ENCODE peak calls at places on chromosomes 4 and X, in six cellular contexts. M, F, A, Q, U and O are unnamed samples.
A peak's percentile ranks its signal among the peaks of the same experiment; 100 is the strongest.

GRCh38 chr4:151359576-151359975 is 34.2 kb upstream of the SH3D19 start:
- DNase-seq in M (no peak), F (no peak), A (no peak), Q (no peak), U (no peak), O (no peak)

GRCh38 chrX:44997888-44998287 is 124.9 kb downstream of the KDM6A start:
- DNase-seq in M (peak; percentile 38), F (no peak), A (peak; percentile 24), Q (no peak), U (no peak), O (no peak)

GRCh38 chrX:132206259-132206658 is 13.0 kb downstream of the RAP2C start:
- DNase-seq in M (no peak), F (no peak), A (no peak), Q (no peak), U (no peak), O (no peak)

GRCh38 chr4:181908168-181908567 is 335.0 kb upstream of the TENM3 start:
- DNase-seq in M (no peak), F (no peak), A (no peak), Q (no peak), U (no peak), O (no peak)

GRCh38 chr4:83093060-83093640 is 21.4 kb downstream of the PLAC8 start:
- DNase-seq in M (no peak), F (no peak), A (no peak), Q (no peak), U (no peak), O (no peak)

GRCh38 chr4:7472443-7473013 is 37.8 kb upstream of the PSAPL1 start:
- DNase-seq in M (no peak), F (no peak), A (no peak), Q (no peak), U (no peak), O (no peak)

GRCh38 chr4:69910016-69910782 is 20.7 kb upstream of the CSN1S1 start:
- DNase-seq in M (peak; percentile 17), F (no peak), A (no peak), Q (no peak), U (no peak), O (no peak)

GRCh38 chrX:313546-313945 is 5.0 kb downstream of the GTPBP6 start:
- DNase-seq in M (no peak), F (no peak), A (no peak), Q (no peak), U (no peak), O (no peak)

GRCh38 chrX:66676413-66676812 is 37.5 kb upstream of the EDA2R start:
- DNase-seq in M (no peak), F (no peak), A (no peak), Q (no peak), U (no peak), O (no peak)

GRCh38 chr4:24980064-24980690 is 50.6 kb downstream of the LGI2 start:
- DNase-seq in M (peak; percentile 19), F (peak; percentile 33), A (peak; percentile 26), Q (peak; percentile 70), U (peak; percentile 67), O (peak; percentile 39)

GRCh38 chrX:143121471-143121870 is 95.7 kb downstream of the SPANXN4 start:
- DNase-seq in M (no peak), F (no peak), A (no peak), Q (no peak), U (no peak), O (no peak)

GRCh38 chr4:176902710-176903323 is 110.1 kb upstream of the VEGFC start:
- DNase-seq in M (peak; percentile 53), F (no peak), A (no peak), Q (no peak), U (no peak), O (no peak)

DNA sequence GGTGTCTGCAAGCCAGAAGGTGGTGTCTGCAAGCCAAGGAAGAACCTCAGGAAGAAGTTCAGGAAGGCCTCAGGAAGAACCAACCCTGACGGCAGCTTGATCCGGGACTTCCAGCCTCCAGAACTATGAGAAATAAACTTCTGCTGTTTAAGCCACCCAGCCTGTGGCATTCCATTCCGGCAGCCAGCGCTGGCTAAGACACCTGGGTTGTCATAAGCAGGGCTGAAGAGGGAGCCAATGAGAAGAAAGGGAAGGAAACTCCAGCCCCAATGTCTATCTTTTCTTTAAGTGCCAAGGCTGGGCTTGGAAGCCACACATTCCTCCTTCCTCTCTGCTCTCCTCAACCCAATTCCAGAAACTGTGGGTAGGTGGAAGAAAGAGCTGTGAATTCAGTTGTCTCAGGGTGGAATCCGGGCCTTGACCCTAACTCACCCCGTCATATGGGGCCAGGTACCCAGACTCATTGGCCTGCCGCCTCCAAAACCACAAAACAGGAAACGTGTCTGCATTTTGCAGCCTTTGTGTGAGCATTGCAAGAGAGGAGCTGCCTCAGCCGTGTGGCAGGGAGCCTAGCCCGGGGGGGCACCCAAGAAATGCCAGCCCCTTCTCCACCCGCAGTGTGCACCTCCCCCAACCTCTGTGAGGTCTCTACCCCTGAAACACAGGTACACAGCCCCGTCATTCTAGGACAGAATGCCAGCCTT is 26.8 kb downstream of the CRMP1 start:
- DNase-seq in M (no peak), F (no peak), A (no peak), Q (no peak), U (no peak), O (no peak)
- TF ChIP-seq TAF1 in M (no peak), F (no peak), A (no peak), Q (no peak), U (no peak), O (no peak)

DNA sequence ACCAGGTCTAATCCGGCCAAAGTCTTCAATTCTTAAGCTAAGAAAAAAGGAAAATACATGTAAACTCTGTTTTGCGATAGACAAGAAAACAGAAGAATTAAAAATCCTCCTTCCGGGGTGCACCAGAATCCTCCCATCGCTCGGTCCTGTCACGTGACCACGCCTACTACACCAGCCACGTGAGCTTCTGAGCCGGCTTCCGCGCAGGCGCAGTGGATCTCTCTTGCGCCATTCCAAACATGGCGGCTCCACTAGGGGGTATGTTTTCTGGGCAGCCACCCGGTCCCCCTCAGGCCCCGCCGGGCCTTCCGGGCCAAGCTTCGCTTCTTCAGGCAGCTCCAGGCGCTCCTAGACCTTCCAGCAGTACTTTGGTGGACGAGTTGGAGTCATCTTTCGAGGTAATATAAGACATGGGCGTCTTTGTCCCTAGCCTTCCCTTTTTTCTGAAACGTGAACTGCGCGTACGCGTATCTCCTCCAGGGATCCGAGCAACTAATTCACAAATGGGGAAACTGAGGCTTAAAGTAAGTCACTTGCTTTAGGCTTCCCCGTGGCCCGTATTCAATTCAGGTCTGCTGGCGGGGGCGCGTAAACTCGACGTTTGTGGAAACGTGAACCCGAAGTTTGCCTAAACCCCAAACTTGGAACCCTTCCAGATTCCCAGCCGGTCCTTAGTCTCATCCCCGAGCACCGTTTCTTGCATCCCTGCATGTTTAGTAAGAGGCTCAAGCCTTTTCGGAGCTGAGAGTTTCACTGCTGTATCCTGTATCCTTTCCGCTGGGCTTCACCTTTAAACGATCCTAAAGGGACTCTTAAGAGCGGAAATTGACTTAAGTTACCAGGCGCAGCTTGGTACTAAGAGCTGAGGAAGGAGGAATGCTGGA is at the start of gene MED28:
- DNase-seq in M (peak; percentile 68), F (peak; percentile 93), A (peak; percentile 95), Q (peak; percentile 97), U (peak; percentile 93), O (peak; percentile 89)
- TF ChIP-seq POLR2A in M (peak; percentile 91), F (peak; percentile 84), A (peak; percentile 94), Q (peak; percentile 96), U (peak; percentile 90), O (peak; percentile 94)

GRCh38 chrX:101685923-101686322 is 26.3 kb upstream of the ARMCX2 start:
- DNase-seq in M (no peak), F (no peak), A (no peak), Q (no peak), U (no peak), O (no peak)

GRCh38 chrX:101677028-101677427 is 17.4 kb upstream of the ARMCX2 start:
- DNase-seq in M (no peak), F (no peak), A (no peak), Q (no peak), U (no peak), O (no peak)

GRCh38 chrX:101686574-101686973 is 26.9 kb upstream of the ARMCX2 start:
- DNase-seq in M (no peak), F (no peak), A (no peak), Q (no peak), U (no peak), O (no peak)

DNA sequence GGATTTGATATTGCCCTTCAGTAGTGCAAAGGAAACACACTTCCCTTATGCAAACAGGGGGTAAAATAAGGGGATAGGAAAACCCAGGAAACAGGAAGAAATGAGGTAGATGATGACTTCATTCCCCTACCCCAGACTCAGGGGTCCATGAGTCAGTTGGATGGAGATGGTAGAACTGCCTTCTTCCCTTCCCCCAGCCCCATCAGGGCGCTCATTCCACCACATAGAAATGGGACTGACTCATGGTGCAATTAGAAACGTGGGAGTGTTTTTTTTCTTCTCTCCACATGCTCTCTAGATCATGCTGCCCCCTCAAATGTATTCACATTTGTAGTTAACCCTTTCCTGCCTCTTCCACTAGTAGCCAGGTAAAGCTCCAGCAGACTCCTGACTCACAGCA is 23.1 kb upstream of the ARMCX2 start:
- DNase-seq in M (no peak), F (no peak), A (no peak), Q (no peak), U (no peak), O (no peak)
- TF ChIP-seq TAF1 in M (no peak), F (no peak), A (no peak), Q (no peak), U (no peak), O (no peak)

GRCh38 chr4:155666701-155667537 is at the start of gene GUCY1A1:
- DNase-seq in M (no peak), F (no peak), A (peak; percentile 5), Q (no peak), U (peak; percentile 67), O (peak; percentile 12)
- TF ChIP-seq POLR2A in M (no peak), F (no peak), A (no peak), Q (no peak), U (no peak), O (no peak)

GRCh38 chr4:174037049-174037448 is 246.4 kb downstream of the FBXO8 start:
- DNase-seq in M (no peak), F (no peak), A (no peak), Q (no peak), U (no peak), O (no peak)
- TF ChIP-seq TAF1 in M (no peak), F (no peak), A (no peak), Q (no peak), U (no peak), O (no peak)